ENCODE peak calls at places on chromosomes 11 and 22, in nine cellular contexts. M is left lung; O is A549; S is PC-3; A is heart right ventricle; F is pancreas; E is CD4-positive, CD25-positive, alpha-beta regulatory T cell; Z is right lobe of liver; H is CD8-positive, alpha-beta T cell. G is an unnamed sample.
A peak's percentile ranks its signal among the peaks of the same experiment; 100 is the strongest.

GRCh38 chr11:7548659-7549283 is 35.0 kb downstream of the PPFIBP2 start:
- ATAC-seq in O (peak; percentile 67), A (no peak), H (peak; percentile 61), Z (peak; percentile 93), M (peak; percentile 80), F (no peak), E (no peak), S (peak; percentile 60), G (no peak)

GRCh38 chr11:6457581-6458320 is 16.0 kb downstream of the TRIM3 start:
- ATAC-seq in A (no peak), H (no peak), Z (no peak), S (no peak), F (no peak), O (no peak), M (no peak), E (no peak), G (no peak)

GRCh38 chr22:25085930-25086901 is 113.4 kb upstream of the CRYBB3 start:
- ATAC-seq in H (no peak), A (peak; percentile 86), O (peak; percentile 34), Z (peak; percentile 79), F (peak; percentile 22), E (peak; percentile 37), S (no peak), M (peak; percentile 37), G (peak; percentile 58)

GRCh38 chr11:46522682-46523281 is 71.0 kb downstream of the AMBRA1 start:
- ATAC-seq in F (no peak), Z (peak; percentile 62), H (no peak), E (no peak), S (no peak), O (no peak), M (peak; percentile 31), A (no peak), G (no peak)

GRCh38 chr11:100618914-100619313 is 68.2 kb upstream of the ARHGAP42 start:
- ATAC-seq in Z (peak; percentile 88), S (no peak), M (no peak), A (no peak), E (no peak), F (no peak), H (no peak), O (no peak), G (no peak)

GRCh38 chr22:25097006-25097405 is 102.7 kb upstream of the CRYBB3 start:
- ATAC-seq in S (no peak), Z (no peak), F (no peak), H (no peak), M (no peak), E (no peak), O (no peak), A (no peak), G (no peak)

GRCh38 chr22:36510966-36511881 is 4.4 kb upstream of the FOXRED2 start:
- ATAC-seq in O (peak; percentile 70), A (no peak), E (no peak), S (peak; percentile 47), M (peak; percentile 12), F (no peak), Z (peak; percentile 30), H (peak; percentile 23), G (peak; percentile 11)

GRCh38 chr11:121029813-121030445 is 6.0 kb downstream of the TBCEL start:
- ATAC-seq in H (no peak), E (no peak), M (no peak), F (no peak), S (no peak), O (no peak), A (no peak), Z (no peak), G (no peak)

GRCh38 chr11:116742104-116742503 is 30.7 kb downstream of the BUD13 start:
- ATAC-seq in E (no peak), F (no peak), H (no peak), O (no peak), S (no peak), Z (no peak), M (peak; percentile 67), A (no peak), G (no peak)

GRCh38 chr22:46087816-46088277 is 62.5 kb upstream of the PPARA start:
- ATAC-seq in H (no peak), Z (peak; percentile 71), A (peak; percentile 65), O (peak; percentile 14), E (no peak), M (peak; percentile 53), S (peak; percentile 21), F (peak; percentile 63), G (peak; percentile 77)

GRCh38 chr11:37040921-37041320 is 442.9 kb upstream of the RAG2 start:
- ATAC-seq in H (no peak), E (no peak), S (no peak), O (no peak), A (no peak), M (no peak), Z (no peak), F (no peak), G (no peak)

GRCh38 chr22:29633514-29634312 is 30.3 kb downstream of the NF2 start:
- ATAC-seq in E (no peak), O (no peak), A (no peak), S (peak; percentile 66), F (no peak), Z (no peak), H (no peak), M (no peak), G (no peak)

DNA sequence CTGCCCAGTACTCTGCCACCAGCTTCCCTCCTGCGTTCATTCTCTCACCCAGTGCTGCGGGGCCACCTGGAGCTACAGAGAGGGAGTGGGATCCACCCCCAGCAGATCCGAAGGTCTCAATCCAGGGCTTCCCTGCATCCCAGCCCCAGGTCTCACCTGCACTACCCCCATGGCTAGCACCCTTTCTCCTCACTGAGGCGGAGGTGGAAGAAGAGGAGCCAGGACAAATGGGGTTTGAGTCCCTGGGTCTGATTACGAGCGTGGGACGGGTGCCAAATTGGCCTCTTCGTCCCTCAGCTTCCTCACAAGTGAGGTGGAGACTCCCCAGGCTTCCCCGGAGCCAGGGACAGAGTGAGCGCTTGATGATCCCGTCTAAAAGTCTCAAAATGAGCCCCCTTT is 64.2 kb downstream of the NFAM1 start:
- ATAC-seq in E (no peak), M (no peak), Z (no peak), F (no peak), O (no peak), S (no peak), H (no peak), A (no peak), G (no peak)
- H3K4me3 ChIP-seq in E (no peak overlapping the region), M (peak overlapping the region; percentile 65), Z (no peak overlapping the region), F (peak overlapping the region; percentile 48), O (peak overlapping the region; percentile 47), S (peak overlapping the region; percentile 71), H (peak overlapping the region; percentile 86), A (peak overlapping the region; percentile 79), G (peak overlapping the region; percentile 52)

GRCh38 chr11:68298659-68299516 is 13.5 kb upstream of the LRP5 start:
- ATAC-seq in M (no peak), E (no peak), S (no peak), F (peak; percentile 6), O (peak; percentile 44), A (no peak), Z (peak; percentile 34), H (no peak), G (peak; percentile 23)

GRCh38 chr11:68297052-68297378 is 15.4 kb upstream of the LRP5 start:
- ATAC-seq in A (no peak), M (no peak), S (no peak), O (no peak), Z (peak; percentile 0), E (no peak), F (no peak), H (no peak), G (no peak)

GRCh38 chr11:68296344-68297051 is 15.9 kb upstream of the LRP5 start:
- ATAC-seq in F (no peak), M (no peak), O (no peak), H (no peak), E (no peak), S (no peak), A (no peak), Z (peak; percentile 21), G (no peak)

GRCh38 chr11:68297812-68298658 is 14.4 kb upstream of the LRP5 start:
- ATAC-seq in Z (peak; percentile 86), H (peak; percentile 98), S (peak; percentile 97), F (peak; percentile 94), A (peak; percentile 97), M (peak; percentile 100), E (peak; percentile 96), O (peak; percentile 87), G (peak; percentile 92)

GRCh38 chr11:68297494-68297811 is 14.9 kb upstream of the LRP5 start:
- ATAC-seq in E (no peak), F (peak; percentile 17), Z (no peak), H (no peak), M (no peak), S (no peak), O (no peak), A (no peak), G (no peak)
- H3K4me3 ChIP-seq in E (no peak overlapping the region), F (no peak overlapping the region), Z (peak overlapping the region; percentile 45), H (no peak overlapping the region), M (no peak overlapping the region), S (peak overlapping the region; percentile 52), O (no peak overlapping the region), A (peak overlapping the region; percentile 23), G (peak overlapping the region; percentile 12)

GRCh38 chr22:49964493-49965290 is 4.1 kb downstream of the PIM3 start:
- ATAC-seq in H (no peak), Z (no peak), O (no peak), E (no peak), M (no peak), S (no peak), F (no peak), A (no peak), G (no peak)

GRCh38 chr22:49966716-49967332 is 6.3 kb downstream of the PIM3 start:
- ATAC-seq in M (no peak), S (no peak), H (no peak), A (no peak), F (no peak), E (no peak), Z (peak; percentile 36), O (no peak), G (no peak)

GRCh38 chr22:49965291-49966040 is 4.9 kb downstream of the PIM3 start:
- ATAC-seq in H (no peak), F (no peak), Z (no peak), O (no peak), M (no peak), S (no peak), E (no peak), A (no peak), G (no peak)

GRCh38 chr22:49967333-49968241 is 7.0 kb downstream of the PIM3 start:
- ATAC-seq in E (no peak), H (no peak), F (no peak), A (no peak), M (no peak), S (no peak), Z (peak; percentile 56), O (no peak), G (no peak)

GRCh38 chr22:49966041-49966715 is 5.6 kb downstream of the PIM3 start:
- ATAC-seq in F (no peak), Z (no peak), O (no peak), H (no peak), M (no peak), S (no peak), A (no peak), E (no peak), G (no peak)
- H3K4me3 ChIP-seq in F (no peak overlapping the region), Z (peak overlapping the region; percentile 44), O (no peak overlapping the region), H (no peak overlapping the region), M (peak overlapping the region; percentile 100), S (no peak overlapping the region), A (no peak overlapping the region), E (no peak overlapping the region), G (peak overlapping the region; percentile 97)

DNA sequence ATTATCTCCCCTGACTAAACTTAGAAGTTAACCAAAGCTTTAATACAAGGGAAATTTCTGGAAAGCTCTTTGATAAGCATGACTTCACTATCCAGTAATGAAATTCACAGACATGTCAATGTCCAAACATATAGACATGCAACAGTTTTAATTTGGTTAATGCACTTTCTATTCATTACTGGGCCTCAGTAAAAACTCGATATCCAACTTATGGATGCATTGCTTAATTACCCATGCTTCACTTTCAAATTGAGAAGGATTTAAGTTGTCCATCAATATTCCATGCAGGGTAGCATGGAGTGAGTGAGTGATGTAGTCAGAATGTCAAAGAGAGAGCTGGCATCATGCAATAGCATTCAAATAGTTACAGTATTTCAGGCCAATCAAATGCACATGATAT is 197.5 kb downstream of the CADM1 start:
- ATAC-seq in O (no peak), Z (no peak), F (no peak), S (no peak), H (no peak), E (no peak), M (no peak), A (no peak), G (no peak)
- H3K4me3 ChIP-seq in O (no peak overlapping the region), Z (no peak overlapping the region), F (no peak overlapping the region), S (no peak overlapping the region), H (no peak overlapping the region), E (no peak overlapping the region), M (no peak overlapping the region), A (no peak overlapping the region), G (no peak overlapping the region)